ENCODE peak calls at places on chromosomes 13 and 19, in ten cellular contexts. One of them, this sample, is unnamed. For H3K36me3 and H3K9me3, the result is how much of the 10 kb centered on the place peaks cover.

GRCh38 chr13:98537306-98537705 is 39.6 kb downstream of the STK24 start:
- DNase-seq in tibial artery: no peak
- DNase-seq in cardiac muscle cell: no peak
- DNase-seq in thoracic aorta: no peak
- DNase-seq in osteoblast: no peak
- DNase-seq in CD4-positive, CD25-positive, alpha-beta regulatory T cell: no peak
- DNase-seq in CD8-positive, alpha-beta T cell: no peak
- DNase-seq in SK-N-MC: no peak
- DNase-seq in upper lobe of right lung: peak
- DNase-seq in PC-3: no peak
- DNase-seq in this sample: no peak

GRCh38 chr13:77176350-77176749 is 149.4 kb upstream of the FBXL3 start:
- DNase-seq in SK-N-MC: no peak
- DNase-seq in thoracic aorta: no peak
- DNase-seq in PC-3: peak
- DNase-seq in upper lobe of right lung: no peak
- DNase-seq in cardiac muscle cell: no peak
- DNase-seq in CD4-positive, CD25-positive, alpha-beta regulatory T cell: no peak
- DNase-seq in CD8-positive, alpha-beta T cell: no peak
- DNase-seq in tibial artery: no peak
- DNase-seq in osteoblast: no peak
- DNase-seq in this sample: no peak

GRCh38 chr13:98752111-98752941 is at the start of gene SLC15A1:
- DNase-seq in thoracic aorta: no peak
- DNase-seq in CD4-positive, CD25-positive, alpha-beta regulatory T cell: no peak
- DNase-seq in upper lobe of right lung: no peak
- DNase-seq in cardiac muscle cell: peak
- DNase-seq in PC-3: no peak
- DNase-seq in tibial artery: no peak
- DNase-seq in CD8-positive, alpha-beta T cell: no peak
- DNase-seq in osteoblast: peak
- DNase-seq in SK-N-MC: no peak
- DNase-seq in this sample: no peak

GRCh38 chr19:2528543-2529173 is 52.7 kb downstream of the GADD45B start:
- DNase-seq in SK-N-MC: no peak
- DNase-seq in CD4-positive, CD25-positive, alpha-beta regulatory T cell: no peak
- DNase-seq in CD8-positive, alpha-beta T cell: no peak
- DNase-seq in PC-3: peak
- DNase-seq in upper lobe of right lung: peak
- DNase-seq in tibial artery: no peak
- DNase-seq in thoracic aorta: no peak
- DNase-seq in osteoblast: peak
- DNase-seq in cardiac muscle cell: no peak
- DNase-seq in this sample: no peak

GRCh38 chr13:65260938-65261880 is 1968.9 kb downstream of the PCDH9 start:
- DNase-seq in thoracic aorta: no peak
- DNase-seq in osteoblast: no peak
- DNase-seq in CD4-positive, CD25-positive, alpha-beta regulatory T cell: no peak
- DNase-seq in PC-3: no peak
- DNase-seq in CD8-positive, alpha-beta T cell: no peak
- DNase-seq in upper lobe of right lung: no peak
- DNase-seq in tibial artery: no peak
- DNase-seq in cardiac muscle cell: no peak
- DNase-seq in SK-N-MC: peak
- DNase-seq in this sample: no peak

GRCh38 chr13:35086667-35087066 is 144.6 kb downstream of the NBEA start:
- DNase-seq in upper lobe of right lung: no peak
- DNase-seq in SK-N-MC: no peak
- DNase-seq in thoracic aorta: no peak
- DNase-seq in cardiac muscle cell: no peak
- DNase-seq in tibial artery: no peak
- DNase-seq in CD4-positive, CD25-positive, alpha-beta regulatory T cell: no peak
- DNase-seq in PC-3: peak
- DNase-seq in osteoblast: no peak
- DNase-seq in CD8-positive, alpha-beta T cell: no peak
- DNase-seq in this sample: peak

GRCh38 chr13:53144826-53145225 is 116.2 kb downstream of the OLFM4 start:
- DNase-seq in osteoblast: no peak
- DNase-seq in upper lobe of right lung: no peak
- DNase-seq in tibial artery: no peak
- DNase-seq in PC-3: no peak
- DNase-seq in CD4-positive, CD25-positive, alpha-beta regulatory T cell: no peak
- DNase-seq in thoracic aorta: no peak
- DNase-seq in SK-N-MC: no peak
- DNase-seq in CD8-positive, alpha-beta T cell: no peak
- DNase-seq in cardiac muscle cell: no peak
- DNase-seq in this sample: peak

GRCh38 chr13:26541678-26542553 is 15.6 kb upstream of the WASF3 start:
- DNase-seq in thoracic aorta: no peak
- DNase-seq in cardiac muscle cell: no peak
- DNase-seq in CD8-positive, alpha-beta T cell: no peak
- DNase-seq in osteoblast: no peak
- DNase-seq in upper lobe of right lung: no peak
- DNase-seq in CD4-positive, CD25-positive, alpha-beta regulatory T cell: no peak
- DNase-seq in tibial artery: no peak
- DNase-seq in PC-3: no peak
- DNase-seq in SK-N-MC: no peak
- DNase-seq in this sample: no peak

GRCh38 chr19:33310606-33311325 is 8.4 kb upstream of the CEBPA start:
- DNase-seq in CD8-positive, alpha-beta T cell: no peak
- DNase-seq in tibial artery: no peak
- DNase-seq in CD4-positive, CD25-positive, alpha-beta regulatory T cell: no peak
- DNase-seq in cardiac muscle cell: no peak
- DNase-seq in PC-3: peak
- DNase-seq in osteoblast: peak
- DNase-seq in upper lobe of right lung: peak
- DNase-seq in thoracic aorta: no peak
- DNase-seq in SK-N-MC: no peak
- DNase-seq in this sample: no peak

GRCh38 chr19:54002495-54003315 is 11.3 kb downstream of the CACNG6 start:
- DNase-seq in tibial artery: no peak
- DNase-seq in thoracic aorta: no peak
- DNase-seq in CD4-positive, CD25-positive, alpha-beta regulatory T cell: no peak
- DNase-seq in CD8-positive, alpha-beta T cell: no peak
- DNase-seq in upper lobe of right lung: no peak
- DNase-seq in SK-N-MC: no peak
- DNase-seq in PC-3: peak
- DNase-seq in cardiac muscle cell: no peak
- DNase-seq in osteoblast: peak
- DNase-seq in this sample: no peak

GRCh38 chr13:71829542-71829941 is 37.5 kb downstream of the DACH1 start:
- DNase-seq in PC-3: no peak
- DNase-seq in CD8-positive, alpha-beta T cell: no peak
- DNase-seq in upper lobe of right lung: no peak
- DNase-seq in CD4-positive, CD25-positive, alpha-beta regulatory T cell: no peak
- DNase-seq in osteoblast: no peak
- DNase-seq in SK-N-MC: no peak
- DNase-seq in tibial artery: no peak
- DNase-seq in thoracic aorta: no peak
- DNase-seq in cardiac muscle cell: no peak
- DNase-seq in this sample: no peak

DNA sequence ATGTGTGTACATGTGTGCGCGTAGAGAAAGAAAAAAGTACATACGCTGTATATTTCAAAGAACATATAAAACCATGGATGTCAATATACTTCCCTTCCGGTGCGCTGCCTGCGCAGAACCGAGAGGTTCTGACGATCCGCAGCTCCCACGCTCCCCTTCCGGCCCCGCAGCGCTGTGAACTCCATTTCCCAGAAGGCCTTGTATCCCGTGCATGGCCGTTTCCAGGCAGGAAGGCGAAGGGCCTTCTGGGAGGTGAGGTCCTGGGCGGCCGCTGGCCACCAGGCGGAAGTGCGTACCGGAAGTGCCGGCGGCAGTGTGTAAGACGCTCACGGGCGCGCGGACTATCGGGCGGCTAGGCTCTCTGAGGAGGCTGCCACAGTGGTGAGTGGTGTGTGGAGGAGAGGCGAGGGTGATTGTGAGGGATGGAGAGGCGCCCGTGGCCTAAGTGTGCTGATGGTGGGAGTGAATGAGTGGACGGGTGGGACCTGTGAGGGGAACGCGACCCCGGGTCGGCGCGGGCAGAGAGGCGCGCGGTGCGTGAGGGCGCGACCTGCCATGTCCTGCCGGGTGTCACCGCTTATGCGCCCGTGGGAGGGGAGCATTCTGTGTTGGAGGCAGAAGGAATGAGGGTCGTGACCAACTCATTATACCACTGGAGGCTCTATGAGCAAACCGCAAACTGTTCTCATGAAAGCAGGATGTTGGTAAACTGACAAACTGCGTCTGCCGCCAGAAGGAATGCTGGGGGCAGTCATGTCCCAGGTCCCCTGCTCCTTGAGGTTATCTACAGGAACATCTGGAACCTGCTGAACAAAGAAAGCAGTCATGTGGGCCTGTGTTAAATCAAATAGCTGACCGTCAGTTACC is at the start of gene ERVK3-1:
- DNase-seq in upper lobe of right lung: peak
- DNase-seq in tibial artery: peak
- DNase-seq in cardiac muscle cell: peak
- DNase-seq in CD4-positive, CD25-positive, alpha-beta regulatory T cell: peak
- DNase-seq in SK-N-MC: peak
- DNase-seq in osteoblast: peak
- DNase-seq in CD8-positive, alpha-beta T cell: peak
- DNase-seq in thoracic aorta: peak
- DNase-seq in PC-3: peak
- DNase-seq in this sample: peak
- H3K27ac ChIP-seq in upper lobe of right lung: peak
- H3K27ac ChIP-seq in tibial artery: peak
- H3K27ac ChIP-seq in cardiac muscle cell: peak
- H3K27ac ChIP-seq in CD4-positive, CD25-positive, alpha-beta regulatory T cell: peak
- H3K27ac ChIP-seq in SK-N-MC: peak
- H3K27ac ChIP-seq in osteoblast: peak
- H3K27ac ChIP-seq in CD8-positive, alpha-beta T cell: peak
- H3K27ac ChIP-seq in thoracic aorta: peak
- H3K27ac ChIP-seq in PC-3: peak
- H3K27ac ChIP-seq in this sample: peak

DNA sequence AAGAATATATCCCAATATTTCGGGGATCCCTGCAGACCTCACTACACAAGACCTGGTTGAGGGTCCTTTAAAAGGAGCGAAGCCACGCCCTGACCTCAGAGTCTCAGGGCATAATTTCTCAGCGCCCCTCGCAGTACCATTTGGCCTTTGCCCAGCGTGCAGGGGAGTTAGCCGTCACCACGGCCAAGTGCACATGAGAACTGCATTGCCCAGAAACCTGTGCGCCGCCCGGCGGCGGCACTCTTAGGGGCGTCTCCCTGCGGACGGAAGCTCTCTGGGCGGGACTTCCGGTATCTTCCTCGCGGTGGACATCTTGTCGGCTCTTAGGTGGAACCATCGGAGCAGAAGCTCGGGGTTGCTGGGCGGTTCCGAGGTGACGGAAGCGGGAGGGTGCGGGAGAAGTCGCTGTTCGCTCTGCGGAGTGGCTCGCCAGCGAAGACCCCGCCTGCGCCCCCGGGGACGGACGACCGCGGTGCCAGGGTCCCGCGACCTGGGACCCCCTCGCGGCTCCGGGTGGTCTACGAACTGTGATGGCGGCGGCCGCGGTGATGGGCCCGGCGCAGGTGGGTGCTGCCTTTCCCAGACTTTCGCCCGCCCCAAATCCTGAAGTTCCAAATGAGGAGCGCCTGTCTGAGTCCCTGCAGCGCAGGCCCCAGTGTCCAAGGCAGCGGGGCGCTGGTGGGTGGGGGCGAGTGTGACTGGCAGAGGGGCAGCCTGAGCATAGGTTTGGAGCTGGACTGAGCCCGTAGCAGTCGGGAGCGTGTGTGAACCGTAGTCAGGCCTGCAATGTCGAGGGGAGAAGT is at the start of gene ZNF134:
- DNase-seq in thoracic aorta: peak
- DNase-seq in osteoblast: peak
- DNase-seq in SK-N-MC: peak
- DNase-seq in CD4-positive, CD25-positive, alpha-beta regulatory T cell: peak
- DNase-seq in cardiac muscle cell: peak
- DNase-seq in CD8-positive, alpha-beta T cell: peak
- DNase-seq in upper lobe of right lung: peak
- DNase-seq in PC-3: peak
- DNase-seq in tibial artery: peak
- DNase-seq in this sample: peak
- H3K36me3 ChIP-seq in thoracic aorta: under half
- H3K36me3 ChIP-seq in osteoblast: under half
- H3K36me3 ChIP-seq in SK-N-MC: under half
- H3K36me3 ChIP-seq in CD4-positive, CD25-positive, alpha-beta regulatory T cell: under half
- H3K36me3 ChIP-seq in cardiac muscle cell: under half
- H3K36me3 ChIP-seq in CD8-positive, alpha-beta T cell: under half
- H3K36me3 ChIP-seq in upper lobe of right lung: under half
- H3K36me3 ChIP-seq in PC-3: under half
- H3K36me3 ChIP-seq in tibial artery: under half
- H3K36me3 ChIP-seq in this sample: under half

DNA sequence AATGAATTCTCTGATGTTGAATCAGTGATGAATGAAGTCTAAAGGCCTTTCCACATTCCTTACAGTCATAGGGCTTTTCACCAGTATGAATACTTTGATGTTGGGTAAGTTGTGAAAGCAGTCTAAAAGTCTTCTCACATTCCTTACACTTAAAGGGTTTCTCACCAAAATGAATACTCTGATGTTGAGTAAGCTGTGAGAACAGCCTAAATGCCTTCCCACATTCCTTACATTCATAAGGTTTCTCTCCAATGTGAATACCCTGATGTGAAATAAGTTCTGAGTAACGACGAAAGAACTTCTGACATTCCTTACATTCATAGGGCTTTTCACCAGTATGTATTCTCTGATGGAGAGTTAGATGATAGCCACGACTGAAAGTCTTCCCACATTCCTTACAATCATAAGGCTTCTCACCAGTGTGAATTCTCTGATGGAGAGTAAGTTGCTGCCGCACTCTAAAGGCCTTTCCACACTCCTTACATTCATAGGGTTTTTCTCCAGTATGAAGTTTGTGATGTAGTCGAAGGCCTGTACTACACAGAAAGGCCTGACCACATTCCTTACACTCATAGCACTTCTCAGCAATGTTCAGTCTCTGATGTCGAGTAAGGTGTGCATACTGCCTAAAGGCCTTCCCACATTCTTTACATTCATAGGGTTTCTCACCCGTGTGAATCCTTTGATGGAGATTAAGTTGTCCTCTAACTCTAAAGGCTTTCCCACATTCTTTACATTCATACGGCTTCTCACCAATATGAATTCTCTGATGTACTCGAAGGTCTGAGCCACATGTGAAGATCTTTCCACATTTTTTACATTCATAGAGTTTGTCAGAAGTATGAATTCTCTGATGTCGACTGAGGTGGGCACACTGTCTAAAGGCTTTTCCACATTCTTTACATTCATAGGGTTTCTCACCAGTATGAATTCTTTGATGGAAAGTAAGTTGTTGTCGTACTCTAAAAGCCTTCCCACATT is 19.9 kb downstream of the ZFP30 start:
- DNase-seq in PC-3: no peak
- DNase-seq in thoracic aorta: no peak
- DNase-seq in CD8-positive, alpha-beta T cell: no peak
- DNase-seq in tibial artery: no peak
- DNase-seq in osteoblast: no peak
- DNase-seq in cardiac muscle cell: no peak
- DNase-seq in SK-N-MC: no peak
- DNase-seq in upper lobe of right lung: no peak
- DNase-seq in CD4-positive, CD25-positive, alpha-beta regulatory T cell: no peak
- DNase-seq in this sample: no peak
- H3K9me3 ChIP-seq in PC-3: under half
- H3K9me3 ChIP-seq in thoracic aorta: half or more
- H3K9me3 ChIP-seq in CD8-positive, alpha-beta T cell: under half
- H3K9me3 ChIP-seq in tibial artery: half or more
- H3K9me3 ChIP-seq in osteoblast: under half
- H3K9me3 ChIP-seq in cardiac muscle cell: under half
- H3K9me3 ChIP-seq in SK-N-MC: under half
- H3K9me3 ChIP-seq in upper lobe of right lung: half or more
- H3K9me3 ChIP-seq in CD4-positive, CD25-positive, alpha-beta regulatory T cell: half or more
- H3K9me3 ChIP-seq in this sample: half or more

GRCh38 chr19:7521551-7522071 is 813 bp upstream of the MCOLN1 start:
- DNase-seq in upper lobe of right lung: no peak
- DNase-seq in CD8-positive, alpha-beta T cell: no peak
- DNase-seq in SK-N-MC: no peak
- DNase-seq in thoracic aorta: no peak
- DNase-seq in PC-3: no peak
- DNase-seq in osteoblast: no peak
- DNase-seq in CD4-positive, CD25-positive, alpha-beta regulatory T cell: no peak
- DNase-seq in cardiac muscle cell: no peak
- DNase-seq in tibial artery: no peak
- DNase-seq in this sample: no peak
- H3K27ac ChIP-seq in upper lobe of right lung: peak
- H3K27ac ChIP-seq in CD8-positive, alpha-beta T cell: no peak
- H3K27ac ChIP-seq in SK-N-MC: peak
- H3K27ac ChIP-seq in thoracic aorta: peak
- H3K27ac ChIP-seq in PC-3: no peak
- H3K27ac ChIP-seq in osteoblast: peak
- H3K27ac ChIP-seq in CD4-positive, CD25-positive, alpha-beta regulatory T cell: no peak
- H3K27ac ChIP-seq in cardiac muscle cell: no peak
- H3K27ac ChIP-seq in tibial artery: peak
- H3K27ac ChIP-seq in this sample: no peak

This sample was measured in SJCRH30.